ENCODE peak calls at places on chromosomes 5 and 9, in six cellular contexts. W is choroid plexus epithelial cell; K is heart left ventricle; B is iPS-NIHi11; P is activated naive CD4-positive, alpha-beta T cell; C is nephron progenitor cell. N is an unnamed sample.

GRCh38 chr5:59722875-59723274 is 170.7 kb downstream of the PDE4D start:
- DNase-seq in W (peak), K (no peak), B (no peak), P (no peak), C (no peak), N (no peak)

GRCh38 chr5:124546643-124547042 is 199.8 kb downstream of the ZNF608 start:
- DNase-seq in W (peak), K (no peak), B (peak), P (no peak), C (peak), N (peak)

GRCh38 chr9:105439428-105439827 is 8.4 kb upstream of the FSD1L start:
- DNase-seq in W (peak), K (peak), B (no peak), P (no peak), C (no peak), N (no peak)

GRCh38 chr5:113140837-113141661 is 164.5 kb downstream of the DCP2 start:
- DNase-seq in W (peak), K (peak), B (peak), P (no peak), C (no peak), N (no peak)

GRCh38 chr5:65262590-65263189 is 219.0 kb downstream of the ADAMTS6 start:
- DNase-seq in W (peak), K (peak), B (no peak), P (no peak), C (peak), N (peak)

GRCh38 chr5:177611446-177612214 is 11.7 kb downstream of the B4GALT7 start:
- DNase-seq in W (no peak), K (no peak), B (no peak), P (no peak), C (no peak), N (no peak)

GRCh38 chr5:125976421-125977060 is 446.7 kb upstream of the GRAMD2B start:
- DNase-seq in W (no peak), K (no peak), B (no peak), P (no peak), C (no peak), N (no peak)

GRCh38 chr5:96259211-96259772 is 173.8 kb downstream of the PCSK1 start:
- DNase-seq in W (peak), K (no peak), B (no peak), P (no peak), C (no peak), N (no peak)

GRCh38 chr5:75331-76320 is 16.3 kb upstream of the PLEKHG4B start:
- DNase-seq in W (no peak), K (no peak), B (no peak), P (no peak), C (no peak), N (no peak)

GRCh38 chr5:93192107-93192506 is 388.9 kb downstream of the NR2F1-AS1 start:
- DNase-seq in W (peak), K (no peak), B (no peak), P (no peak), C (no peak), N (peak)

GRCh38 chr5:35854248-35854647 is 2.4 kb upstream of the IL7R start:
- DNase-seq in W (no peak), K (no peak), B (no peak), P (peak), C (no peak), N (no peak)

GRCh38 chr5:111299067-111299481 is 74.9 kb downstream of the CAMK4 start:
- DNase-seq in W (no peak), K (no peak), B (no peak), P (no peak), C (no peak), N (no peak)

GRCh38 chr9:69570091-69570451 is 102.1 kb downstream of the APBA1 start:
- DNase-seq in W (no peak), K (no peak), B (no peak), P (no peak), C (no peak), N (no peak)

GRCh38 chr9:16824545-16825041 is 45.9 kb downstream of the BNC2 start:
- DNase-seq in W (peak), K (no peak), B (no peak), P (no peak), C (no peak), N (peak)

GRCh38 chr5:157431544-157432200 is 28.3 kb upstream of the NIPAL4 start:
- DNase-seq in W (peak), K (no peak), B (no peak), P (no peak), C (no peak), N (peak)

GRCh38 chr9:121883281-121884056 is 209.6 kb downstream of the TTLL11 start:
- DNase-seq in W (peak), K (no peak), B (peak), P (no peak), C (no peak), N (no peak)

GRCh38 chr5:39478851-39479250 is 54.1 kb upstream of the DAB2 start:
- DNase-seq in W (no peak), K (no peak), B (no peak), P (no peak), C (no peak), N (no peak)

GRCh38 chr5:15693036-15693728 is 193.2 kb downstream of the FBXL7 start:
- DNase-seq in W (no peak), K (no peak), B (no peak), P (no peak), C (no peak), N (no peak)

GRCh38 chr9:110536802-110537201 is 42.7 kb downstream of the SVEP1 start:
- DNase-seq in W (peak), K (no peak), B (no peak), P (no peak), C (no peak), N (no peak)

GRCh38 chr5:82717734-82718133 is 359.5 kb downstream of the TMEM167A start:
- DNase-seq in W (no peak), K (no peak), B (no peak), P (no peak), C (no peak), N (no peak)

GRCh38 chr9:114307323-114308250 is 15.3 kb upstream of the ORM1 start:
- DNase-seq in W (peak), K (no peak), B (no peak), P (no peak), C (no peak), N (no peak)

GRCh38 chr5:27038476-27038875 is at the start of gene CDH9:
- DNase-seq in W (peak), K (no peak), B (peak), P (no peak), C (peak), N (no peak)

GRCh38 chr5:126508251-126508961 is 85.2 kb downstream of the GRAMD2B start:
- DNase-seq in W (peak), K (no peak), B (no peak), P (no peak), C (no peak), N (no peak)

GRCh38 chr9:124426361-124426760 is 11.1 kb upstream of the PSMB7 start:
- DNase-seq in W (no peak), K (no peak), B (no peak), P (no peak), C (no peak), N (no peak)

GRCh38 chr5:90553711-90554110 is 4.9 kb upstream of the ADGRV1 start:
- DNase-seq in W (no peak), K (no peak), B (no peak), P (no peak), C (no peak), N (no peak)

GRCh38 chr9:35293381-35293780 is 131.6 kb downstream of the UNC13B start:
- DNase-seq in W (no peak), K (no peak), B (no peak), P (no peak), C (no peak), N (no peak)

GRCh38 chr5:81125959-81126358 is 107.2 kb upstream of the CKMT2 start:
- DNase-seq in W (peak), K (no peak), B (no peak), P (no peak), C (no peak), N (no peak)

GRCh38 chr5:26148569-26149107 is 889.7 kb downstream of the CDH9 start:
- DNase-seq in W (no peak), K (no peak), B (peak), P (no peak), C (peak), N (no peak)

GRCh38 chr9:69079186-69079585 is 43.6 kb downstream of the FXN start:
- DNase-seq in W (no peak), K (no peak), B (no peak), P (no peak), C (no peak), N (no peak)

GRCh38 chr5:1492757-1493156 is 31.0 kb downstream of the LPCAT1 start:
- DNase-seq in W (peak), K (no peak), B (no peak), P (no peak), C (no peak), N (no peak)

GRCh38 chr5:35908814-35909213 is 29.6 kb downstream of the CAPSL start:
- DNase-seq in W (no peak), K (no peak), B (no peak), P (no peak), C (no peak), N (no peak)

GRCh38 chr9:20620658-20621552 is 1.4 kb downstream of the MLLT3 start:
- DNase-seq in W (peak), K (peak), B (peak), P (peak), C (peak), N (no peak)

GRCh38 chr5:22678886-22679285 is 174.3 kb downstream of the CDH12 start:
- DNase-seq in W (no peak), K (no peak), B (no peak), P (no peak), C (no peak), N (no peak)